ENCODE peak calls at places on chromosomes 3 and 15, in nine cellular contexts. One of them, this sample, is unnamed.

GRCh38 chr3:184656430-184656990 is 55.4 kb downstream of the MAGEF1 start:
- DNase-seq in GOT3: no peak
- DNase-seq in Caki2: no peak
- DNase-seq in lung microvascular endothelial cell: no peak
- DNase-seq in Calu3: no peak
- DNase-seq in GM04504: no peak
- DNase-seq in NCI-H2081: no peak
- DNase-seq in transverse colon: no peak
- DNase-seq in NCI-H524 treated with DMSO at 0.1 percent for 48 hours: no peak
- DNase-seq in this sample: no peak

GRCh38 chr3:47646362-47646761 is 67.7 kb upstream of the CSPG5 start:
- DNase-seq in GOT3: no peak
- DNase-seq in Caki2: no peak
- DNase-seq in lung microvascular endothelial cell: no peak
- DNase-seq in Calu3: no peak
- DNase-seq in GM04504: peak
- DNase-seq in NCI-H2081: no peak
- DNase-seq in transverse colon: no peak
- DNase-seq in NCI-H524 treated with DMSO at 0.1 percent for 48 hours: no peak
- DNase-seq in this sample: no peak

GRCh38 chr3:181383760-181384159 is 328.0 kb upstream of the SOX2 start:
- DNase-seq in GOT3: no peak
- DNase-seq in Caki2: no peak
- DNase-seq in lung microvascular endothelial cell: no peak
- DNase-seq in Calu3: no peak
- DNase-seq in GM04504: no peak
- DNase-seq in NCI-H2081: peak
- DNase-seq in transverse colon: no peak
- DNase-seq in NCI-H524 treated with DMSO at 0.1 percent for 48 hours: no peak
- DNase-seq in this sample: no peak

GRCh38 chr15:70710714-70711113 is 52.6 kb downstream of the UACA start:
- DNase-seq in GOT3: no peak
- DNase-seq in Caki2: no peak
- DNase-seq in lung microvascular endothelial cell: no peak
- DNase-seq in Calu3: no peak
- DNase-seq in GM04504: no peak
- DNase-seq in NCI-H2081: no peak
- DNase-seq in transverse colon: no peak
- DNase-seq in NCI-H524 treated with DMSO at 0.1 percent for 48 hours: no peak
- DNase-seq in this sample: no peak

GRCh38 chr3:82773207-82773606 is 1011.8 kb upstream of the GBE1 start:
- DNase-seq in GOT3: no peak
- DNase-seq in Caki2: no peak
- DNase-seq in lung microvascular endothelial cell: no peak
- DNase-seq in Calu3: no peak
- DNase-seq in GM04504: no peak
- DNase-seq in NCI-H2081: no peak
- DNase-seq in transverse colon: no peak
- DNase-seq in NCI-H524 treated with DMSO at 0.1 percent for 48 hours: no peak
- DNase-seq in this sample: no peak

GRCh38 chr15:65393557-65393956 is 15.8 kb upstream of the IGDCC3 start:
- DNase-seq in GOT3: no peak
- DNase-seq in Caki2: no peak
- DNase-seq in lung microvascular endothelial cell: no peak
- DNase-seq in Calu3: no peak
- DNase-seq in GM04504: no peak
- DNase-seq in NCI-H2081: no peak
- DNase-seq in transverse colon: no peak
- DNase-seq in NCI-H524 treated with DMSO at 0.1 percent for 48 hours: no peak
- DNase-seq in this sample: no peak

GRCh38 chr15:90990446-90990845 is 3.9 kb downstream of the PRC1 start:
- DNase-seq in GOT3: no peak
- DNase-seq in Caki2: no peak
- DNase-seq in lung microvascular endothelial cell: no peak
- DNase-seq in Calu3: no peak
- DNase-seq in GM04504: no peak
- DNase-seq in NCI-H2081: no peak
- DNase-seq in transverse colon: no peak
- DNase-seq in NCI-H524 treated with DMSO at 0.1 percent for 48 hours: no peak
- DNase-seq in this sample: no peak

GRCh38 chr3:122055215-122055614 is at the start of gene CD86:
- DNase-seq in GOT3: no peak
- DNase-seq in Caki2: no peak
- DNase-seq in lung microvascular endothelial cell: no peak
- DNase-seq in Calu3: no peak
- DNase-seq in GM04504: no peak
- DNase-seq in NCI-H2081: no peak
- DNase-seq in transverse colon: peak
- DNase-seq in NCI-H524 treated with DMSO at 0.1 percent for 48 hours: no peak
- DNase-seq in this sample: no peak

GRCh38 chr3:11288786-11289637 is 16.8 kb downstream of the ATG7 start:
- DNase-seq in GOT3: no peak
- DNase-seq in Caki2: peak
- DNase-seq in lung microvascular endothelial cell: peak
- DNase-seq in Calu3: peak
- DNase-seq in GM04504: peak
- DNase-seq in NCI-H2081: no peak
- DNase-seq in transverse colon: no peak
- DNase-seq in NCI-H524 treated with DMSO at 0.1 percent for 48 hours: no peak
- DNase-seq in this sample: no peak

GRCh38 chr3:42148982-42149432 is 57.9 kb downstream of the TRAK1 start:
- DNase-seq in GOT3: no peak
- DNase-seq in Caki2: peak
- DNase-seq in lung microvascular endothelial cell: peak
- DNase-seq in Calu3: no peak
- DNase-seq in GM04504: peak
- DNase-seq in NCI-H2081: no peak
- DNase-seq in transverse colon: peak
- DNase-seq in NCI-H524 treated with DMSO at 0.1 percent for 48 hours: peak
- DNase-seq in this sample: no peak

GRCh38 chr15:65620833-65621232 is 905 bp upstream of the SLC24A1 start:
- DNase-seq in GOT3: no peak
- DNase-seq in Caki2: no peak
- DNase-seq in lung microvascular endothelial cell: no peak
- DNase-seq in Calu3: no peak
- DNase-seq in GM04504: no peak
- DNase-seq in NCI-H2081: no peak
- DNase-seq in transverse colon: no peak
- DNase-seq in NCI-H524 treated with DMSO at 0.1 percent for 48 hours: no peak
- DNase-seq in this sample: no peak

GRCh38 chr15:65069179-65069578 is 1.4 kb upstream of the RASL12 start:
- DNase-seq in GOT3: peak
- DNase-seq in Caki2: no peak
- DNase-seq in lung microvascular endothelial cell: peak
- DNase-seq in Calu3: no peak
- DNase-seq in GM04504: peak
- DNase-seq in NCI-H2081: no peak
- DNase-seq in transverse colon: peak
- DNase-seq in NCI-H524 treated with DMSO at 0.1 percent for 48 hours: no peak
- DNase-seq in this sample: no peak

GRCh38 chr15:81023483-81024264 is 23.0 kb downstream of the TLNRD1 start:
- DNase-seq in GOT3: peak
- DNase-seq in Caki2: no peak
- DNase-seq in lung microvascular endothelial cell: peak
- DNase-seq in Calu3: no peak
- DNase-seq in GM04504: peak
- DNase-seq in NCI-H2081: no peak
- DNase-seq in transverse colon: peak
- DNase-seq in NCI-H524 treated with DMSO at 0.1 percent for 48 hours: no peak
- DNase-seq in this sample: no peak

GRCh38 chr3:98778852-98779379 is 15.8 kb downstream of the ST3GAL6 start:
- DNase-seq in GOT3: no peak
- DNase-seq in Caki2: peak
- DNase-seq in lung microvascular endothelial cell: peak
- DNase-seq in Calu3: peak
- DNase-seq in GM04504: peak
- DNase-seq in NCI-H2081: no peak
- DNase-seq in transverse colon: no peak
- DNase-seq in NCI-H524 treated with DMSO at 0.1 percent for 48 hours: no peak
- DNase-seq in this sample: no peak

GRCh38 chr3:112817271-112817670 is 29.4 kb downstream of the CD200R1L start:
- DNase-seq in GOT3: no peak
- DNase-seq in Caki2: no peak
- DNase-seq in lung microvascular endothelial cell: no peak
- DNase-seq in Calu3: no peak
- DNase-seq in GM04504: no peak
- DNase-seq in NCI-H2081: no peak
- DNase-seq in transverse colon: no peak
- DNase-seq in NCI-H524 treated with DMSO at 0.1 percent for 48 hours: no peak
- DNase-seq in this sample: no peak

GRCh38 chr3:72461787-72462186 is 386.5 kb downstream of the SHQ1 start:
- DNase-seq in GOT3: no peak
- DNase-seq in Caki2: no peak
- DNase-seq in lung microvascular endothelial cell: no peak
- DNase-seq in Calu3: no peak
- DNase-seq in GM04504: no peak
- DNase-seq in NCI-H2081: no peak
- DNase-seq in transverse colon: no peak
- DNase-seq in NCI-H524 treated with DMSO at 0.1 percent for 48 hours: no peak
- DNase-seq in this sample: no peak

GRCh38 chr3:64351713-64352595 is 126.7 kb upstream of the PRICKLE2 start:
- DNase-seq in GOT3: no peak
- DNase-seq in Caki2: no peak
- DNase-seq in lung microvascular endothelial cell: peak
- DNase-seq in Calu3: no peak
- DNase-seq in GM04504: no peak
- DNase-seq in NCI-H2081: no peak
- DNase-seq in transverse colon: no peak
- DNase-seq in NCI-H524 treated with DMSO at 0.1 percent for 48 hours: no peak
- DNase-seq in this sample: no peak

GRCh38 chr3:37056826-37057225 is 63.5 kb downstream of the MLH1 start:
- DNase-seq in GOT3: no peak
- DNase-seq in Caki2: no peak
- DNase-seq in lung microvascular endothelial cell: no peak
- DNase-seq in Calu3: no peak
- DNase-seq in GM04504: no peak
- DNase-seq in NCI-H2081: no peak
- DNase-seq in transverse colon: no peak
- DNase-seq in NCI-H524 treated with DMSO at 0.1 percent for 48 hours: no peak
- DNase-seq in this sample: no peak

GRCh38 chr3:119463171-119464169 is at the start of gene TMEM39A:
- DNase-seq in GOT3: peak
- DNase-seq in Caki2: peak
- DNase-seq in lung microvascular endothelial cell: peak
- DNase-seq in Calu3: peak
- DNase-seq in GM04504: peak
- DNase-seq in NCI-H2081: peak
- DNase-seq in transverse colon: peak
- DNase-seq in NCI-H524 treated with DMSO at 0.1 percent for 48 hours: peak
- DNase-seq in this sample: peak

GRCh38 chr3:169199283-169199682 is 464.2 kb downstream of the MECOM start:
- DNase-seq in GOT3: no peak
- DNase-seq in Caki2: no peak
- DNase-seq in lung microvascular endothelial cell: no peak
- DNase-seq in Calu3: no peak
- DNase-seq in GM04504: no peak
- DNase-seq in NCI-H2081: no peak
- DNase-seq in transverse colon: no peak
- DNase-seq in NCI-H524 treated with DMSO at 0.1 percent for 48 hours: peak
- DNase-seq in this sample: no peak

GRCh38 chr3:172595648-172596393 is 72.6 kb upstream of the TNFSF10 start:
- DNase-seq in GOT3: no peak
- DNase-seq in Caki2: peak
- DNase-seq in lung microvascular endothelial cell: peak
- DNase-seq in Calu3: peak
- DNase-seq in GM04504: peak
- DNase-seq in NCI-H2081: peak
- DNase-seq in transverse colon: peak
- DNase-seq in NCI-H524 treated with DMSO at 0.1 percent for 48 hours: no peak
- DNase-seq in this sample: peak

GRCh38 chr3:12877040-12877439 is 35.7 kb upstream of the RPL32 start:
- DNase-seq in GOT3: no peak
- DNase-seq in Caki2: no peak
- DNase-seq in lung microvascular endothelial cell: no peak
- DNase-seq in Calu3: no peak
- DNase-seq in GM04504: no peak
- DNase-seq in NCI-H2081: no peak
- DNase-seq in transverse colon: no peak
- DNase-seq in NCI-H524 treated with DMSO at 0.1 percent for 48 hours: no peak
- DNase-seq in this sample: no peak

GRCh38 chr3:149599236-149599635 is 58.6 kb downstream of the WWTR1 start:
- DNase-seq in GOT3: no peak
- DNase-seq in Caki2: no peak
- DNase-seq in lung microvascular endothelial cell: peak
- DNase-seq in Calu3: no peak
- DNase-seq in GM04504: no peak
- DNase-seq in NCI-H2081: no peak
- DNase-seq in transverse colon: no peak
- DNase-seq in NCI-H524 treated with DMSO at 0.1 percent for 48 hours: no peak
- DNase-seq in this sample: no peak

GRCh38 chr15:90402230-90402629 is 14.2 kb downstream of the IQGAP1 start:
- DNase-seq in GOT3: no peak
- DNase-seq in Caki2: peak
- DNase-seq in lung microvascular endothelial cell: peak
- DNase-seq in Calu3: peak
- DNase-seq in GM04504: peak
- DNase-seq in NCI-H2081: peak
- DNase-seq in transverse colon: no peak
- DNase-seq in NCI-H524 treated with DMSO at 0.1 percent for 48 hours: peak
- DNase-seq in this sample: no peak

GRCh38 chr3:8441969-8442559 is 59.6 kb upstream of the LMCD1 start:
- DNase-seq in GOT3: no peak
- DNase-seq in Caki2: peak
- DNase-seq in lung microvascular endothelial cell: peak
- DNase-seq in Calu3: peak
- DNase-seq in GM04504: no peak
- DNase-seq in NCI-H2081: peak
- DNase-seq in transverse colon: no peak
- DNase-seq in NCI-H524 treated with DMSO at 0.1 percent for 48 hours: no peak
- DNase-seq in this sample: no peak

GRCh38 chr3:146625117-146625775 is 20.1 kb upstream of the PLSCR5 start:
- DNase-seq in GOT3: no peak
- DNase-seq in Caki2: no peak
- DNase-seq in lung microvascular endothelial cell: peak
- DNase-seq in Calu3: no peak
- DNase-seq in GM04504: no peak
- DNase-seq in NCI-H2081: no peak
- DNase-seq in transverse colon: no peak
- DNase-seq in NCI-H524 treated with DMSO at 0.1 percent for 48 hours: no peak
- DNase-seq in this sample: no peak

GRCh38 chr15:32042269-32042996 is 12.1 kb downstream of the CHRNA7 start:
- DNase-seq in GOT3: no peak
- DNase-seq in Caki2: no peak
- DNase-seq in lung microvascular endothelial cell: no peak
- DNase-seq in Calu3: no peak
- DNase-seq in GM04504: no peak
- DNase-seq in NCI-H2081: peak
- DNase-seq in transverse colon: no peak
- DNase-seq in NCI-H524 treated with DMSO at 0.1 percent for 48 hours: no peak
- DNase-seq in this sample: no peak

GRCh38 chr15:99331366-99331765 is 80.1 kb downstream of the LRRC28 start:
- DNase-seq in GOT3: no peak
- DNase-seq in Caki2: no peak
- DNase-seq in lung microvascular endothelial cell: no peak
- DNase-seq in Calu3: no peak
- DNase-seq in GM04504: no peak
- DNase-seq in NCI-H2081: no peak
- DNase-seq in transverse colon: no peak
- DNase-seq in NCI-H524 treated with DMSO at 0.1 percent for 48 hours: no peak
- DNase-seq in this sample: no peak

GRCh38 chr15:67863442-67863987 is 23.7 kb upstream of the RNU6-1 start:
- DNase-seq in GOT3: peak
- DNase-seq in Caki2: peak
- DNase-seq in lung microvascular endothelial cell: peak
- DNase-seq in Calu3: peak
- DNase-seq in GM04504: peak
- DNase-seq in NCI-H2081: peak
- DNase-seq in transverse colon: peak
- DNase-seq in NCI-H524 treated with DMSO at 0.1 percent for 48 hours: peak
- DNase-seq in this sample: peak

GRCh38 chr3:175111036-175111435 is 251.9 kb downstream of the NAALADL2 start:
- DNase-seq in GOT3: no peak
- DNase-seq in Caki2: no peak
- DNase-seq in lung microvascular endothelial cell: no peak
- DNase-seq in Calu3: no peak
- DNase-seq in GM04504: no peak
- DNase-seq in NCI-H2081: peak
- DNase-seq in transverse colon: no peak
- DNase-seq in NCI-H524 treated with DMSO at 0.1 percent for 48 hours: no peak
- DNase-seq in this sample: no peak

GRCh38 chr3:55305714-55306485 is 181.2 kb downstream of the WNT5A start:
- DNase-seq in GOT3: no peak
- DNase-seq in Caki2: no peak
- DNase-seq in lung microvascular endothelial cell: no peak
- DNase-seq in Calu3: no peak
- DNase-seq in GM04504: no peak
- DNase-seq in NCI-H2081: no peak
- DNase-seq in transverse colon: no peak
- DNase-seq in NCI-H524 treated with DMSO at 0.1 percent for 48 hours: no peak
- DNase-seq in this sample: no peak